ENCODE peak calls at places on chromosomes 12 and 14, in five cellular contexts. D is hippocampal formation; M is activated CD4-positive, CD25-positive, alpha-beta regulatory T cell; L is activated CD4-positive, alpha-beta T cell treated with anti-CD3 and anti-CD28 coated beads for 4 hours; Y is T-cell. C is an unnamed sample.

GRCh38 chr12:96098631-96099030 is 63.2 kb upstream of the LTA4H start:
- DNase-seq in D (no peak), L (no peak), M (no peak), Y (no peak), C (no peak)

GRCh38 chr12:49367381-49368239 is at the start of gene SPATS2:
- DNase-seq in D (no peak), M (no peak), Y (no peak), L (no peak), C (peak)

GRCh38 chr12:124938606-124939427 is 24.4 kb upstream of the UBC start:
- DNase-seq in Y (peak), L (peak), D (no peak), M (no peak), C (peak)

GRCh38 chr14:96225745-96226151 is 21.1 kb downstream of the BDKRB2 start:
- DNase-seq in Y (no peak), L (no peak), M (no peak), D (no peak), C (no peak)

GRCh38 chr12:96218989-96219678 is 25.0 kb downstream of the ELK3 start:
- DNase-seq in L (no peak), D (no peak), Y (no peak), M (no peak), C (no peak)

GRCh38 chr12:68978678-68979077 is 45.7 kb upstream of the CPM start:
- DNase-seq in M (no peak), D (no peak), Y (no peak), L (no peak), C (no peak)

GRCh38 chr14:95174184-95174804 is 17.0 kb upstream of the DICER1 start:
- DNase-seq in D (no peak), Y (no peak), M (no peak), L (no peak), C (no peak)

GRCh38 chr14:65879218-65880009 is 466.9 kb downstream of the FUT8 start:
- DNase-seq in M (no peak), L (no peak), D (no peak), Y (no peak), C (peak)

GRCh38 chr14:101189962-101190560 is 286.5 kb upstream of the RTL1 start:
- DNase-seq in M (no peak), D (no peak), L (no peak), Y (no peak), C (no peak)

C was measured in brain microvascular endothelial cell.